ENCODE peak calls at places on chromosomes 1 and 21, in eight cellular contexts. Z is substantia nigra; F is aorta; N is psoas muscle; E is K562; W is transverse colon; C is CD8-positive, alpha-beta T cell; G is A673. X is an unnamed sample.

GRCh38 chr21:45824546-45825208 is 156.9 kb upstream of the COL6A1 start:
- DNase-seq in C (no peak), E (no peak), Z (no peak), W (no peak), N (no peak), F (no peak), G (no peak), X (no peak)

GRCh38 chr1:51981555-51981954 is 8.9 kb downstream of the RAB3B start:
- DNase-seq in G (no peak), F (no peak), N (no peak), C (no peak), E (no peak), W (no peak), Z (no peak), X (no peak)

GRCh38 chr1:117301906-117302305 is 65.3 kb upstream of the MAN1A2 start:
- DNase-seq in W (no peak), N (no peak), G (no peak), Z (no peak), E (no peak), C (no peak), F (no peak), X (no peak)

GRCh38 chr1:192506741-192507155 is 68.8 kb upstream of the RGS1 start:
- DNase-seq in Z (no peak), F (no peak), C (no peak), E (no peak), W (no peak), G (peak), N (no peak), X (peak)

GRCh38 chr1:71967670-71968069 is 314.7 kb downstream of the NEGR1 start:
- DNase-seq in C (no peak), F (no peak), Z (no peak), E (no peak), N (no peak), G (no peak), W (no peak), X (no peak)

GRCh38 chr1:11158291-11158690 is 30.9 kb upstream of the ANGPTL7 start:
- DNase-seq in W (no peak), F (no peak), C (no peak), Z (no peak), E (no peak), G (no peak), N (no peak), X (no peak)

GRCh38 chr1:66295821-66296220 is 238.1 kb upstream of the SGIP1 start:
- DNase-seq in F (no peak), N (no peak), C (no peak), G (no peak), Z (no peak), W (no peak), E (no peak), X (no peak)

GRCh38 chr1:161259765-161260164 is 1.2 kb downstream of the PCP4L1 start:
- DNase-seq in G (no peak), E (no peak), Z (no peak), F (no peak), N (no peak), C (no peak), W (no peak), X (no peak)

GRCh38 chr1:198416276-198416675 is 124.2 kb downstream of the ATP6V1G3 start:
- DNase-seq in C (no peak), Z (no peak), F (no peak), W (no peak), G (no peak), N (no peak), E (no peak), X (peak)

GRCh38 chr1:22670352-22670964 is 17.4 kb downstream of the C1QB start:
- DNase-seq in G (no peak), F (no peak), E (no peak), W (no peak), Z (no peak), N (no peak), C (no peak), X (no peak)

GRCh38 chr1:172352435-172352834 is 68.0 kb upstream of the C1orf105 start:
- DNase-seq in N (no peak), E (no peak), Z (no peak), G (no peak), W (no peak), F (no peak), C (no peak), X (no peak)

GRCh38 chr1:160618327-160618726 is 28.5 kb downstream of the SLAMF1 start:
- DNase-seq in N (no peak), Z (no peak), F (no peak), G (no peak), W (no peak), E (no peak), C (no peak), X (no peak)

GRCh38 chr1:7771673-7772299 is 690 bp downstream of the VAMP3 start:
- DNase-seq in C (no peak), Z (no peak), G (no peak), N (no peak), E (no peak), W (no peak), F (no peak), X (peak)

GRCh38 chr1:47761201-47761930 is 235.8 kb downstream of the TRABD2B start:
- DNase-seq in W (no peak), F (no peak), G (no peak), N (no peak), Z (no peak), C (no peak), E (no peak), X (no peak)

GRCh38 chr21:41703857-41704501 is 62.9 kb downstream of the RIPK4 start:
- DNase-seq in F (no peak), N (peak), E (no peak), Z (no peak), W (peak), G (no peak), C (no peak), X (peak)
- H3K27ac ChIP-seq in F (no peak), N (no peak), E (no peak), Z (no peak), W (peak), G (no peak), C (no peak), X (peak)

GRCh38 chr1:242854466-242854865 is 330.0 kb upstream of the PLD5 start:
- DNase-seq in Z (no peak), G (no peak), E (no peak), F (no peak), N (no peak), W (no peak), C (no peak), X (no peak)

DNA sequence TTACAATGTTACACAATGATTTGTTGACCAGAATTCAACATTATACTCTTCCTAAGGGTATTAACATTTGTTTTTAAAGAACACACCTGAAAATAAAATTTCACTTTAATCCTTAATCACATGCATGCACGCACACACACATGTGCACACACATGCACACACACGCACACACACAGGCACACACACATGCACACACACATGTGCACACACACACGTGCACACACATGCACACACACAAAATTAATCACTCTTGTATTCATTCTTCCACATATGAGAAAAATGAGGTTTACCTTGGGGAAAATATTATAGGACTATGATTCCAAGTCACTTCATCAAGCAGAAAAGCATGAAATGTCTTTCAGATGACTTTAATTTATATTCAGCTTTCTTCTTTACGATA is 331.8 kb upstream of the PLD5 start:
- DNase-seq in C (no peak), F (no peak), E (no peak), Z (no peak), W (no peak), G (no peak), N (no peak), X (no peak)
- H3K27ac ChIP-seq in C (no peak), F (no peak), E (no peak), Z (no peak), W (no peak), G (no peak), N (no peak), X (no peak)

DNA sequence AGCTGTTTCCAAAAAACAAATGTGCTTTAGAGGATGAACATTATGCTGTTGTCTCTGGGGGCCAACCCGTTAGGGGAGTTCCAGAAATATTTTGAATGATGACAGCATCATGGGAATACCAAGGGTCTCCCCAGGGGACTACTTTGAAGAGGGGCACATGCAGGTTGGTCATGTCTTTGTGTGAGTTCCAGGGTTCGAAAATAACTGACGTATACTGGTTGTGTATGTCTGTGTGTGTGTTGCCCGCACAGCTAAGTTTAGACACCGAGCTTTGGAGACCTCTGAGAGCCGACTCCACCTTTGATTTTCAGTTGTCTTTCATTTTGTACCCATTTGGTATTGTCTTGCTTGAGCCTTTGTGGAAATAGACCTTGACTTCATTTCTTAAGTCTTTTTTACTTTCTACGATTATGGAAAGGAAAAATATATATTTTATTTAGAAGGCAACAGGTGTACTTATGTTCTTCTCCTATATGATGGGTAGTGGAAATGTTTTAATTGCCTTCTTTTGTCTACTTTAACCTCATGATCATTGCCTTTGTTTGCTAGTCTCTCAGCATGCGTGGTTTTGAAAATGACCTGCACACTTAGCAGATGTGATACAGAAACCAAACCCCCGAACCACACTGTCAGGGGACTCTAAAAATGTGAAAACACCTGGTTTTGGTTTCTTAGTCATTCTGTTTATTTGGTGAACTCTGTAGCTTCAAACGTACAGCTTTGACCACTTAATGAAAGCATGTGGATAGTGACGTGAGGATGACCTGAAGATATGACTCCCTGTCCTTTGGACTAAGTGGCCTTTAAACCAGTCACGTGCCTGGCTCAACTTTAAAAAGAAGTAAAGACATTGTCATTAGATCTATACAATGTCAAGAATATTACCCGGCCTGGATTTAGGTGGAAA is 56.5 kb downstream of the GALNT2 start:
- DNase-seq in N (no peak), E (no peak), F (no peak), Z (no peak), G (no peak), W (no peak), C (no peak), X (no peak)
- H3K27ac ChIP-seq in N (no peak), E (peak), F (no peak), Z (no peak), G (no peak), W (no peak), C (no peak), X (peak)

GRCh38 chr1:9293241-9293511 is 482 bp downstream of the SPSB1 start:
- DNase-seq in F (no peak), E (no peak), W (no peak), G (no peak), Z (no peak), N (no peak), C (no peak), X (no peak)
- H3K27ac ChIP-seq in F (peak), E (no peak), W (peak), G (peak), Z (peak), N (peak), C (no peak), X (peak)

GRCh38 chr1:54149734-54150133 is 3.1 kb downstream of the CDCP2 start:
- DNase-seq in G (no peak), Z (no peak), W (no peak), E (no peak), N (no peak), C (no peak), F (no peak), X (no peak)

GRCh38 chr1:54156986-54157385 is 4.2 kb upstream of the CDCP2 start:
- DNase-seq in C (no peak), E (no peak), Z (no peak), W (no peak), G (no peak), N (peak), F (no peak), X (no peak)

GRCh38 chr1:54151013-54151412 is 1.8 kb downstream of the CDCP2 start:
- DNase-seq in N (no peak), W (no peak), E (no peak), Z (no peak), C (no peak), G (no peak), F (no peak), X (no peak)

GRCh38 chr1:54152696-54153095 is at the start of gene CDCP2:
- DNase-seq in G (no peak), C (no peak), Z (no peak), N (no peak), F (no peak), W (no peak), E (no peak), X (no peak)

GRCh38 chr1:54153548-54154439 is 994 bp upstream of the CDCP2 start:
- DNase-seq in W (peak), N (peak), Z (no peak), E (no peak), G (peak), C (no peak), F (peak), X (peak)
- H3K27ac ChIP-seq in W (no peak), N (peak), Z (no peak), E (no peak), G (peak), C (no peak), F (no peak), X (no peak)

GRCh38 chr1:966603-967295 is 467 bp downstream of the PLEKHN1 start:
- DNase-seq in G (peak), E (peak), F (peak), Z (no peak), W (peak), C (peak), N (peak), X (peak)
- H3K27ac ChIP-seq in G (no peak), E (peak), F (no peak), Z (no peak), W (peak), C (no peak), N (no peak), X (peak)